ENCODE peak calls at places on chromosomes 5 and 9, in nine cellular contexts. Q is PC-9; G is transverse colon; B is psoas muscle; M is H9; P is A549; U is body of pancreas; N is CD8-positive, alpha-beta T cell; J is heart right ventricle. I is an unnamed sample. For H3K9me3, the result is how much of the 10 kb centered on the place peaks cover.

GRCh38 chr9:4389755-4390154 is 89.9 kb upstream of the GLIS3 start:
- DNase-seq in J (no peak), N (no peak), P (no peak), M (no peak), U (no peak), Q (no peak), G (no peak), B (no peak), I (no peak)

GRCh38 chr9:89794918-89795317 is 190.1 kb downstream of the GADD45G start:
- DNase-seq in Q (no peak), M (no peak), B (no peak), N (no peak), U (peak), G (peak), J (no peak), P (no peak), I (no peak)

GRCh38 chr9:74379718-74380117 is 117.4 kb upstream of the RORB start:
- DNase-seq in N (no peak), M (peak), J (no peak), G (no peak), P (peak), Q (peak), U (peak), B (no peak), I (peak)

GRCh38 chr5:98804066-98804465 is 30.6 kb downstream of the RGMB start:
- DNase-seq in M (no peak), N (no peak), B (no peak), U (no peak), P (no peak), J (no peak), Q (no peak), G (no peak), I (no peak)

GRCh38 chr5:127830157-127830556 is 127.0 kb downstream of the CCDC192 start:
- DNase-seq in J (no peak), Q (no peak), G (no peak), N (no peak), B (no peak), U (no peak), P (no peak), M (no peak), I (no peak)

GRCh38 chr5:76604838-76605237 is 18.4 kb downstream of the F2RL2 start:
- DNase-seq in G (no peak), B (no peak), U (no peak), P (no peak), Q (no peak), M (no peak), N (no peak), J (no peak), I (no peak)

GRCh38 chr9:16025627-16026026 is 472.8 kb downstream of the CCDC171 start:
- DNase-seq in M (no peak), P (no peak), Q (no peak), G (no peak), U (no peak), J (no peak), N (no peak), B (no peak), I (no peak)

GRCh38 chr5:87853541-87853940 is 415.1 kb downstream of the TMEM161B start:
- DNase-seq in U (no peak), G (no peak), M (no peak), N (no peak), P (no peak), Q (no peak), J (no peak), B (no peak), I (no peak)

GRCh38 chr5:98772415-98773213 is 849 bp upstream of the RGMB start:
- DNase-seq in M (peak), N (peak), G (peak), J (peak), B (peak), Q (peak), P (peak), U (peak), I (no peak)

GRCh38 chr5:24633705-24634325 is 11.0 kb downstream of the CDH10 start:
- DNase-seq in M (no peak), G (no peak), B (no peak), J (no peak), U (no peak), Q (peak), N (no peak), P (peak), I (peak)

GRCh38 chr9:18636781-18637180 is 162.8 kb downstream of the ADAMTSL1 start:
- DNase-seq in U (no peak), N (no peak), G (no peak), J (no peak), P (no peak), M (no peak), Q (no peak), B (no peak), I (no peak)

GRCh38 chr5:145587308-145588071 is 247.7 kb downstream of the PRELID2 start:
- DNase-seq in G (no peak), P (peak), B (no peak), M (no peak), Q (peak), U (no peak), N (no peak), J (no peak), I (no peak)

GRCh38 chr9:38708759-38709158 is 11.2 kb downstream of the FAM240B start:
- DNase-seq in J (no peak), P (no peak), Q (no peak), G (no peak), B (no peak), M (no peak), U (no peak), N (no peak), I (no peak)

GRCh38 chr5:76999451-76999850 is 30.8 kb upstream of the AGGF1 start:
- DNase-seq in Q (no peak), N (no peak), M (no peak), U (no peak), B (no peak), P (peak), G (no peak), J (no peak), I (no peak)

GRCh38 chr5:458547-459353 is 15.8 kb downstream of the EXOC3 start:
- DNase-seq in B (no peak), J (no peak), G (peak), M (peak), U (peak), Q (peak), N (no peak), P (no peak), I (no peak)

GRCh38 chr5:24623018-24623417 is 21.8 kb downstream of the CDH10 start:
- DNase-seq in M (no peak), B (no peak), U (no peak), N (no peak), Q (no peak), G (no peak), P (no peak), J (no peak), I (no peak)

GRCh38 chr5:160508780-160509361 is 87.2 kb downstream of the PTTG1 start:
- DNase-seq in M (peak), U (peak), N (peak), P (peak), G (peak), Q (peak), J (peak), B (no peak), I (peak)

GRCh38 chr5:127428748-127429147 is 88.7 kb upstream of the PRRC1 start:
- DNase-seq in P (no peak), J (no peak), Q (no peak), B (no peak), U (peak), M (no peak), N (no peak), G (no peak), I (no peak)

GRCh38 chr9:129362287-129363098 is 184.4 kb upstream of the IER5L start:
- DNase-seq in M (no peak), Q (peak), G (no peak), N (no peak), B (no peak), J (no peak), U (peak), P (no peak), I (peak)

GRCh38 chr5:133052317-133053175 is 733 bp downstream of the HSPA4 start:
- DNase-seq in M (peak), J (peak), N (peak), G (peak), Q (peak), P (peak), U (peak), B (peak), I (peak)

GRCh38 chr5:105587963-105588662 is 2025.5 kb upstream of the NUDT12 start:
- DNase-seq in B (no peak), U (no peak), N (no peak), P (peak), G (no peak), Q (no peak), M (no peak), J (no peak), I (no peak)

GRCh38 chr5:172802013-172802584 is 31.1 kb upstream of the DUSP1 start:
- DNase-seq in G (no peak), M (no peak), Q (no peak), U (no peak), P (no peak), B (no peak), J (no peak), N (no peak), I (no peak)

GRCh38 chr5:130995851-130996250 is 169.2 kb downstream of the HINT1 start:
- DNase-seq in J (no peak), P (no peak), B (no peak), G (no peak), N (no peak), U (no peak), M (no peak), Q (no peak), I (no peak)

GRCh38 chr9:109101810-109102209 is 17.9 kb downstream of the TMEM245 start:
- DNase-seq in J (no peak), N (no peak), B (no peak), U (peak), Q (peak), P (peak), M (no peak), G (no peak), I (peak)

GRCh38 chr9:121910491-121911040 is 182.5 kb downstream of the TTLL11 start:
- DNase-seq in U (no peak), J (no peak), N (no peak), Q (no peak), B (no peak), G (no peak), M (no peak), P (no peak), I (no peak)

GRCh38 chr9:127154390-127155191 is 32.2 kb upstream of the ANGPTL2 start:
- DNase-seq in M (peak), J (peak), G (peak), U (no peak), B (peak), P (no peak), Q (no peak), N (no peak), I (peak)

GRCh38 chr5:142327111-142327842 is 2.5 kb upstream of the SPRY4 start:
- DNase-seq in M (peak), N (no peak), Q (no peak), J (no peak), B (no peak), U (no peak), G (no peak), P (no peak), I (no peak)

GRCh38 chr5:155616779-155617392 is 603.3 kb downstream of the KIF4B start:
- DNase-seq in Q (peak), U (peak), J (peak), G (peak), N (peak), M (peak), P (peak), B (peak), I (peak)

GRCh38 chr9:112097712-112098688 is 77.1 kb downstream of the SUSD1 start:
- DNase-seq in N (peak), B (peak), U (peak), Q (peak), J (peak), G (peak), M (peak), P (peak), I (peak)

GRCh38 chr5:95962785-95963184 is 1.1 kb upstream of the ELL2 start:
- DNase-seq in M (peak), G (no peak), B (no peak), U (no peak), P (peak), N (no peak), J (no peak), Q (peak), I (no peak)

GRCh38 chr5:115936031-115936430 is 26.2 kb upstream of the LVRN start:
- DNase-seq in N (no peak), M (no peak), B (no peak), G (no peak), J (no peak), P (no peak), U (no peak), Q (no peak), I (no peak)

GRCh38 chr5:137609122-137609521 is 110.0 kb upstream of the SPOCK1 start:
- DNase-seq in N (no peak), G (no peak), J (no peak), P (no peak), U (no peak), M (no peak), B (no peak), Q (no peak), I (no peak)

GRCh38 chr5:37842048-37842447 is 2.2 kb upstream of the GDNF start:
- DNase-seq in M (no peak), G (no peak), Q (no peak), J (no peak), U (no peak), P (no peak), N (no peak), B (no peak), I (no peak)

GRCh38 chr9:6873862-6874261 is 116.1 kb downstream of the KDM4C start:
- DNase-seq in B (no peak), J (no peak), Q (no peak), U (no peak), P (no peak), N (peak), M (no peak), G (no peak), I (no peak)

GRCh38 chr5:14818931-14819790 is 52.4 kb downstream of the ANKH start:
- DNase-seq in P (no peak), G (no peak), U (no peak), M (no peak), N (no peak), Q (no peak), J (no peak), B (no peak), I (no peak)

GRCh38 chr9:6680797-6681146 is 35.2 kb upstream of the GLDC start:
- DNase-seq in P (peak), J (peak), N (peak), Q (no peak), G (peak), U (peak), B (peak), M (no peak), I (no peak)

GRCh38 chr9:135416771-135417290 is 62.8 kb upstream of the PPP1R26 start:
- DNase-seq in N (no peak), Q (no peak), M (no peak), U (no peak), J (no peak), B (no peak), P (no peak), G (no peak), I (no peak)

GRCh38 chr5:3110371-3110770 is 358.9 kb upstream of the IRX2 start:
- DNase-seq in Q (no peak), J (no peak), G (no peak), M (no peak), U (no peak), B (no peak), N (no peak), P (no peak), I (no peak)

DNA sequence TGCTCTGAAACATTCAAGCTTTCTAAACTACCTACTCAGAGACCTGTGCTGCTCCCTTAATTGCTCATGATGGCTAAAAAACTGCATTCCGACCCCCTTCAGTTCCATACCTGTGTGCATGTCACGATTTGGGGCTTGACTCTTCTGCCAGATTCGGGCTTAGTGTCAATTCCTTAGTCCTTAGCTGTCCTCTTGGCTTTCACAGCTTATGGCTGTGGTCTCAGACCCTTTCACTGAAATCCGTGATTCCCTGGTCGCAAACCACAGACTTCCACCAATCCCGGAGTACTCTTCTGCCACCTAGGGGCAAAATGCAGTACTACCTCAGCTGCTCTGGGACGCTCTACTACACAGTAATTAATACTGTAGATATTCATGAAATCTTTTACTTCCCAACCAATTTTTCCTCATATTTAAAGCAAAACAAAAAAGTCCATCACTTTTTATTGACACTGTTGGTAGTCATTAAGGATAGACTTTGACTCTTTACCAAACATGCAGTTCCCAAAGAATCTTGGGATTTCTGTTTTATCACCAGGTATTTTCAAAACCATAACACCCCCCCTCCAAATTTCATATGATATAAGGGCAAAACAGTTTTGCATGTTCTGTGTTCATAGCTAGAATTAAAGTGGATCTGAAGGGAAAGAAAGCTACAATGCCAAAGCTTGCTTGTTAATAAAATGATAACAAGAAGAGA is 617.4 kb downstream of the SLCO4C1 start:
- DNase-seq in U (peak), N (peak), J (peak), G (peak), M (peak), P (peak), B (no peak), Q (peak), I (peak)
- H3K27ac ChIP-seq in U (no peak), N (no peak), J (no peak), G (no peak), M (no peak), P (no peak), B (no peak), Q (no peak), I (no peak)

GRCh38 chr5:150901446-150901845 is 3.3 kb downstream of the ZNF300 start:
- DNase-seq in Q (no peak), J (no peak), G (no peak), B (no peak), U (no peak), M (no peak), N (no peak), P (no peak), I (no peak)
- H3K9me3 ChIP-seq in Q (half or more), J (half or more), G (half or more), B (half or more), U (under half), M (half or more), N (under half), P (half or more), I (under half)

GRCh38 chr5:21663082-21663481 is 1190.1 kb downstream of the CDH12 start:
- DNase-seq in G (no peak), N (no peak), M (no peak), Q (no peak), P (peak), J (no peak), U (no peak), B (no peak), I (no peak)
- TF ChIP-seq CTCF in G (no peak), N (no peak), M (peak), Q (peak), P (no peak), J (no peak), U (no peak), B (no peak), I (peak)

GRCh38 chr9:37302277-37302676 is 120.2 kb upstream of the GRHPR start:
- DNase-seq in Q (no peak), M (no peak), G (no peak), P (no peak), N (no peak), J (no peak), B (no peak), U (no peak), I (peak)
- H3K27ac ChIP-seq in Q (no peak), M (no peak), G (no peak), P (no peak), N (no peak), J (no peak), B (no peak), U (no peak), I (peak)

I was measured in OCI-LY7.